ENCODE peak calls at places on chromosomes 12 and 14, in seven cellular contexts. V is SK-N-SH, C is H1, L is HCT116, R is HepG2, G is GM12878, I is K562. A is an unnamed sample.

GRCh38 chr12:53974084-53975018 is at the start of gene HOTAIR:
- DNase-seq in V (peak; percentile 63), C (no peak), L (no peak), R (no peak), G (no peak), I (no peak), A (peak; percentile 85)

GRCh38 chr12:28601659-28602058 is 411.4 kb downstream of the CCDC91 start:
- DNase-seq in V (no peak), C (no peak), L (no peak), R (no peak), G (no peak), I (no peak), A (no peak)

GRCh38 chr14:32400480-32400879 is 71.4 kb downstream of the AKAP6 start:
- DNase-seq in V (no peak), C (no peak), L (no peak), R (no peak), G (no peak), I (no peak), A (no peak)

GRCh38 chr12:49037111-49037946 is 18.8 kb upstream of the PRKAG1 start:
- DNase-seq in V (no peak), C (no peak), L (no peak), R (no peak), G (no peak), I (no peak), A (no peak)

GRCh38 chr12:98868076-98868475 is 223.0 kb downstream of the APAF1 start:
- DNase-seq in V (no peak), C (no peak), L (no peak), R (no peak), G (no peak), I (no peak), A (no peak)

GRCh38 chr12:47841910-47842309 is 22.2 kb upstream of the HDAC7 start:
- DNase-seq in V (no peak), C (no peak), L (no peak), R (no peak), G (no peak), I (no peak), A (no peak)

GRCh38 chr14:64715628-64716412 is 11.6 kb downstream of the PLEKHG3 start:
- DNase-seq in V (no peak), C (no peak), L (no peak), R (no peak), G (no peak), I (no peak), A (peak; percentile 60)

GRCh38 chr12:5690240-5690639 is 254.8 kb downstream of the ANO2 start:
- DNase-seq in V (no peak), C (no peak), L (no peak), R (no peak), G (no peak), I (no peak), A (no peak)

GRCh38 chr14:99552021-99552553 is 51.9 kb downstream of the CCDC85C start:
- DNase-seq in V (no peak), C (no peak), L (no peak), R (no peak), G (no peak), I (no peak), A (no peak)

GRCh38 chr12:43112101-43112661 is 439.8 kb downstream of the ADAMTS20 start:
- DNase-seq in V (peak; percentile 15), C (no peak), L (no peak), R (no peak), G (no peak), I (no peak), A (no peak)

GRCh38 chr12:124884587-124885438 is 21.1 kb upstream of the SCARB1 start:
- DNase-seq in V (no peak), C (no peak), L (no peak), R (peak; percentile 84), G (no peak), I (peak; percentile 77), A (no peak)
- TF ChIP-seq JUND in V (no peak), C (no peak), L (no peak), R (no peak), G (no peak), I (peak; percentile 40), A (no peak)

DNA sequence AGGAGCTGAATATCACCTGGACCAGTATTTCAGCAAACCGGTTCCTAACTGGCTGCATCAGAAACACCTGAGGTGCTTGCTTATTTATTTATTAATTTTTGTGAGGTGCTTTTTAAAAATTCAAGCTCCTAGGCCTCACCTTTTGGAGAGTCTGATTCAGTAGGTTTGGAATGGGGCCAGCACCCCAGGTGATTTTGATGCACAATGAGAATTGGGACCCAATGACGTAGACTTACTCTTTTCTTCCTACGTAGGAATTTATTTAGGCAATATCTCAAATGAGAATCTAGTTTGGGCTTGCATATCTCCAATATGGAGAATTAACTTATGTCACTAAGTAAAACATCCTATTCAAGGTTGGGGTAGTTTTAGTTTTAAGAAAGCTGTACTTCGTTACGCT is 7.3 kb downstream of the YEATS4 start:
- DNase-seq in V (no peak), C (no peak), L (no peak), R (no peak), G (no peak), I (no peak), A (no peak)
- TF ChIP-seq JUND in V (no peak), C (no peak), L (no peak), R (no peak), G (no peak), I (no peak), A (no peak)

DNA sequence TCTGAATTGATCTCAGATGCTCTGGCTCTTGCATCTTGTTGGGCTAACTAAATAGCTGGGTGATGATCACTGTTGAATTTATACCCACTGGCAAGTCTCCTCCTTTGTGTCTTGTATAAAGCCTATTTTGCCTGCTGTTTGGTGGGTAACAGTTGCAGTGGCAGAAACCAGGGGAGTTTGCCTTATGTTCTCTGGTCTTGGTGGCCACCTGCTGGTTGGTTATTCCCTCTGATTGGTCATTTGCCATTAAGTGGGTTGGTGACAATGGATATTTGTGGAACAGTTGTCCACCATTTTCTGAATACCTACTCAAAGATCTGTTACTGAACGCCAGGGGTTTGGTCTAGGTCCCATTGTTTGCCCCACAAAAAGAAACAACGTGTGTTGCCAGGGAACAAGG is 52.1 kb downstream of the AVPR1A start:
- DNase-seq in V (no peak), C (no peak), L (no peak), R (peak; percentile 16), G (no peak), I (peak; percentile 9), A (peak; percentile 50)
- TF ChIP-seq JUND in V (no peak), C (no peak), L (no peak), R (no peak), G (no peak), I (no peak), A (no peak)

DNA sequence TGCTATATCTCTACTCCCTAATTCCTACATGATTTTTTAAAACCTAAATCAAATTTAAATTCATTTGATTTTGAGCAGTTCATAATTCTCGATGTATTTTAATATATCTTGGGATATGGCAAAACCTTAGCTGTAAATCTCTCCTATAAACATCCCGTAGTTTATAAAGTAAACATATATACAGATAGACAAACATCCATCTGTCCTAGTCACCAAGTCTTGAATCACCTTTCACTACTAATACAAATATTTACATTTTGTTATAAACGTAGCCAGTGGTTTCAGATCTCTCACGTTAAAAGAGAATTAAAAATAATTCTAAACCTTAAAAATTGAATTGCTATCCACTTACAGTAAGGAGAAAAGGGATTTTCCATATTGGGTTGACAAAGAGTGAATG is 107.0 kb downstream of the TSHR start:
- DNase-seq in V (no peak), C (no peak), L (no peak), R (no peak), G (no peak), I (no peak), A (no peak)
- TF ChIP-seq JUND in V (no peak), C (no peak), L (no peak), R (no peak), G (no peak), I (no peak), A (no peak)

A was measured in T47D.